ENCODE peak calls at places on chromosomes 1 and 21, in ten cellular contexts. One of them, this sample, is unnamed.
A peak's percentile ranks its signal among the peaks of the same experiment; 100 is the strongest.

GRCh38 chr1:107532318-107532717 is 391.5 kb downstream of the NTNG1 start:
- ATAC-seq in activated CD8-positive, alpha-beta memory T cell treated with anti-CD3 and anti-CD28 coated beads, Interleukin-2, amount 10 ng/mL, durations not matched to agents 7 days and 5 days: no peak
- ATAC-seq in upper lobe of right lung: no peak
- ATAC-seq in aorta: no peak
- ATAC-seq in heart right ventricle: no peak
- ATAC-seq in left ventricle myocardium superior: no peak
- ATAC-seq in left cardiac atrium: no peak
- ATAC-seq in heart left ventricle: no peak
- ATAC-seq in foreskin keratinocyte: no peak
- ATAC-seq in naive thymus-derived CD8-positive, alpha-beta T cell: no peak
- ATAC-seq in this sample: no peak

GRCh38 chr1:8155528-8156186 is 129.5 kb upstream of the ERRFI1 start:
- ATAC-seq in activated CD8-positive, alpha-beta memory T cell treated with anti-CD3 and anti-CD28 coated beads, Interleukin-2, amount 10 ng/mL, durations not matched to agents 7 days and 5 days: no peak
- ATAC-seq in upper lobe of right lung: peak; percentile 86
- ATAC-seq in aorta: no peak
- ATAC-seq in heart right ventricle: no peak
- ATAC-seq in left ventricle myocardium superior: no peak
- ATAC-seq in left cardiac atrium: no peak
- ATAC-seq in heart left ventricle: no peak
- ATAC-seq in foreskin keratinocyte: peak; percentile 58
- ATAC-seq in naive thymus-derived CD8-positive, alpha-beta T cell: no peak
- ATAC-seq in this sample: no peak

GRCh38 chr1:151888972-151889570 is 20.2 kb downstream of the THEM4 start:
- ATAC-seq in activated CD8-positive, alpha-beta memory T cell treated with anti-CD3 and anti-CD28 coated beads, Interleukin-2, amount 10 ng/mL, durations not matched to agents 7 days and 5 days: peak; percentile 42
- ATAC-seq in upper lobe of right lung: peak; percentile 36
- ATAC-seq in aorta: no peak
- ATAC-seq in heart right ventricle: no peak
- ATAC-seq in left ventricle myocardium superior: no peak
- ATAC-seq in left cardiac atrium: no peak
- ATAC-seq in heart left ventricle: no peak
- ATAC-seq in foreskin keratinocyte: no peak
- ATAC-seq in naive thymus-derived CD8-positive, alpha-beta T cell: peak; percentile 52
- ATAC-seq in this sample: no peak

GRCh38 chr1:87410771-87411170 is 82.1 kb downstream of the LMO4 start:
- ATAC-seq in activated CD8-positive, alpha-beta memory T cell treated with anti-CD3 and anti-CD28 coated beads, Interleukin-2, amount 10 ng/mL, durations not matched to agents 7 days and 5 days: no peak
- ATAC-seq in upper lobe of right lung: no peak
- ATAC-seq in aorta: no peak
- ATAC-seq in heart right ventricle: no peak
- ATAC-seq in left ventricle myocardium superior: no peak
- ATAC-seq in left cardiac atrium: no peak
- ATAC-seq in heart left ventricle: no peak
- ATAC-seq in foreskin keratinocyte: no peak
- ATAC-seq in naive thymus-derived CD8-positive, alpha-beta T cell: no peak
- ATAC-seq in this sample: peak; percentile 24

GRCh38 chr1:183449223-183449770 is 23.0 kb upstream of the SMG7 start:
- ATAC-seq in activated CD8-positive, alpha-beta memory T cell treated with anti-CD3 and anti-CD28 coated beads, Interleukin-2, amount 10 ng/mL, durations not matched to agents 7 days and 5 days: no peak
- ATAC-seq in upper lobe of right lung: no peak
- ATAC-seq in aorta: no peak
- ATAC-seq in heart right ventricle: no peak
- ATAC-seq in left ventricle myocardium superior: no peak
- ATAC-seq in left cardiac atrium: no peak
- ATAC-seq in heart left ventricle: no peak
- ATAC-seq in foreskin keratinocyte: no peak
- ATAC-seq in naive thymus-derived CD8-positive, alpha-beta T cell: no peak
- ATAC-seq in this sample: no peak

GRCh38 chr21:35509004-35509704 is 460.1 kb upstream of the RUNX1 start:
- ATAC-seq in activated CD8-positive, alpha-beta memory T cell treated with anti-CD3 and anti-CD28 coated beads, Interleukin-2, amount 10 ng/mL, durations not matched to agents 7 days and 5 days: no peak
- ATAC-seq in upper lobe of right lung: peak; percentile 60
- ATAC-seq in aorta: no peak
- ATAC-seq in heart right ventricle: peak; percentile 57
- ATAC-seq in left ventricle myocardium superior: peak; percentile 52
- ATAC-seq in left cardiac atrium: peak; percentile 46
- ATAC-seq in heart left ventricle: peak; percentile 60
- ATAC-seq in foreskin keratinocyte: no peak
- ATAC-seq in naive thymus-derived CD8-positive, alpha-beta T cell: no peak
- ATAC-seq in this sample: no peak

GRCh38 chr1:161954466-161954865 is 69.2 kb downstream of the OLFML2B start:
- ATAC-seq in activated CD8-positive, alpha-beta memory T cell treated with anti-CD3 and anti-CD28 coated beads, Interleukin-2, amount 10 ng/mL, durations not matched to agents 7 days and 5 days: no peak
- ATAC-seq in upper lobe of right lung: no peak
- ATAC-seq in aorta: no peak
- ATAC-seq in heart right ventricle: no peak
- ATAC-seq in left ventricle myocardium superior: no peak
- ATAC-seq in left cardiac atrium: no peak
- ATAC-seq in heart left ventricle: no peak
- ATAC-seq in foreskin keratinocyte: no peak
- ATAC-seq in naive thymus-derived CD8-positive, alpha-beta T cell: no peak
- ATAC-seq in this sample: no peak

GRCh38 chr1:243415663-243416365 is 160.0 kb downstream of the SDCCAG8 start:
- ATAC-seq in activated CD8-positive, alpha-beta memory T cell treated with anti-CD3 and anti-CD28 coated beads, Interleukin-2, amount 10 ng/mL, durations not matched to agents 7 days and 5 days: no peak
- ATAC-seq in upper lobe of right lung: no peak
- ATAC-seq in aorta: no peak
- ATAC-seq in heart right ventricle: no peak
- ATAC-seq in left ventricle myocardium superior: no peak
- ATAC-seq in left cardiac atrium: no peak
- ATAC-seq in heart left ventricle: no peak
- ATAC-seq in foreskin keratinocyte: no peak
- ATAC-seq in naive thymus-derived CD8-positive, alpha-beta T cell: no peak
- ATAC-seq in this sample: no peak

GRCh38 chr1:22500476-22500875 is 48.8 kb downstream of the ZBTB40 start:
- ATAC-seq in activated CD8-positive, alpha-beta memory T cell treated with anti-CD3 and anti-CD28 coated beads, Interleukin-2, amount 10 ng/mL, durations not matched to agents 7 days and 5 days: no peak
- ATAC-seq in upper lobe of right lung: peak; percentile 74
- ATAC-seq in aorta: peak; percentile 73
- ATAC-seq in heart right ventricle: no peak
- ATAC-seq in left ventricle myocardium superior: peak; percentile 60
- ATAC-seq in left cardiac atrium: peak; percentile 64
- ATAC-seq in heart left ventricle: peak; percentile 56
- ATAC-seq in foreskin keratinocyte: peak; percentile 34
- ATAC-seq in naive thymus-derived CD8-positive, alpha-beta T cell: no peak
- ATAC-seq in this sample: no peak

GRCh38 chr1:226292874-226293552 is 16.0 kb downstream of the LIN9 start:
- ATAC-seq in activated CD8-positive, alpha-beta memory T cell treated with anti-CD3 and anti-CD28 coated beads, Interleukin-2, amount 10 ng/mL, durations not matched to agents 7 days and 5 days: no peak
- ATAC-seq in upper lobe of right lung: no peak
- ATAC-seq in aorta: no peak
- ATAC-seq in heart right ventricle: no peak
- ATAC-seq in left ventricle myocardium superior: no peak
- ATAC-seq in left cardiac atrium: no peak
- ATAC-seq in heart left ventricle: no peak
- ATAC-seq in foreskin keratinocyte: no peak
- ATAC-seq in naive thymus-derived CD8-positive, alpha-beta T cell: no peak
- ATAC-seq in this sample: no peak